ENCODE peak calls at places on chromosomes 2 and 18, in nine cellular contexts. X, G, I, Y, M, W, V, K and J are unnamed samples.

GRCh38 chr2:1024981-1025380 is 74.3 kb downstream of the SNTG2 start:
- DNase-seq in K (no peak), V (no peak), Y (peak), W (no peak), I (peak), G (no peak), M (no peak), X (no peak), J (no peak)

GRCh38 chr2:43225093-43225787 is 1.2 kb downstream of the ZFP36L2 start:
- DNase-seq in K (no peak), V (peak), X (peak), W (peak), I (peak), Y (peak), G (peak), M (peak), J (no peak)

GRCh38 chr2:36785179-36785795 is 88.8 kb downstream of the VIT start:
- DNase-seq in Y (peak), V (peak), I (peak), X (peak), W (peak), M (peak), G (peak), K (peak), J (no peak)

GRCh38 chr2:104853926-104854506 is at the start of gene POU3F3:
- DNase-seq in M (peak), K (no peak), G (peak), X (no peak), I (no peak), V (no peak), Y (peak), W (peak), J (no peak)

GRCh38 chr2:69980408-69980807 is 19.0 kb upstream of the ASPRV1 start:
- DNase-seq in M (no peak), G (no peak), I (peak), V (no peak), X (no peak), K (no peak), W (peak), Y (peak), J (no peak)

GRCh38 chr2:240250150-240250984 is 109.9 kb upstream of the OTOS start:
- DNase-seq in I (no peak), W (no peak), M (no peak), Y (no peak), V (no peak), X (peak), K (no peak), G (no peak), J (no peak)

GRCh38 chr2:11305958-11306357 is 38.5 kb downstream of the ROCK2 start:
- DNase-seq in Y (peak), V (no peak), K (no peak), X (no peak), M (no peak), W (peak), G (no peak), I (peak), J (no peak)

GRCh38 chr18:13612111-13612997 is 114.0 kb downstream of the FAM210A start:
- DNase-seq in I (no peak), K (no peak), X (peak), G (no peak), M (no peak), Y (no peak), V (no peak), W (no peak), J (no peak)

GRCh38 chr2:143231257-143231650 is 102.0 kb downstream of the ARHGAP15 start:
- DNase-seq in Y (no peak), W (no peak), I (no peak), M (no peak), X (no peak), G (no peak), V (no peak), K (no peak), J (no peak)

GRCh38 chr2:16632615-16633014 is 33.0 kb downstream of the CYRIA start:
- DNase-seq in I (no peak), M (no peak), G (no peak), K (no peak), V (no peak), X (no peak), W (no peak), Y (no peak), J (no peak)

GRCh38 chr2:38266382-38267051 is 110.6 kb downstream of the ATL2 start:
- DNase-seq in X (no peak), W (no peak), K (no peak), V (no peak), M (no peak), I (no peak), Y (no peak), G (no peak), J (no peak)

GRCh38 chr2:18077724-18078123 is 199.3 kb downstream of the KCNS3 start:
- DNase-seq in X (no peak), G (no peak), I (peak), W (peak), Y (peak), M (no peak), K (no peak), V (no peak), J (no peak)

GRCh38 chr18:9319333-9319732 is 15.2 kb upstream of the TWSG1 start:
- DNase-seq in Y (no peak), W (no peak), X (no peak), V (no peak), I (peak), M (no peak), G (no peak), K (no peak), J (no peak)

GRCh38 chr2:183079335-183079775 is 808 bp downstream of the DUSP19 start:
- DNase-seq in Y (peak), X (no peak), G (no peak), K (no peak), V (no peak), I (no peak), W (peak), M (peak), J (no peak)
- TF ChIP-seq CTCF in Y (no peak), X (no peak), G (no peak), K (no peak), V (no peak), I (no peak), W (no peak), M (no peak), J (no peak)

DNA sequence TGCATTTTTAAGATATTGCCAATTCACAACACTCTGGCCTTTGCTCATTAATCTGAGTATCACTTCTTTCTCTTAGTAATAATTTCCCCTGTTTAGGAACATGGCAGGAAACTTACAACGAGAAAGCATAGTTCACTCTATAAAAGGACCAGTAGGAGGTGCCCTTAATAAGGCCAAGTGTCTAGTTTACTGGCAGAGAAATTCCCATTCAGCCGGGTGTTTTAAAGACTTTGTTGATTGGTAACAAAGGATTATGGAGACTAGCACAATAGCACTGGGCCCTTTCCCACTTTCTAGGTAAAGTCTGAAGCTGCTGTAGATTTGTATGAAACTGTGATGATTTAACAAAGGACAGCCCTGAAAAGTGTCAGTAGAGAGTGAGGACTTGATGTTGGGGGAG is 3.1 kb downstream of the DCC start:
- DNase-seq in Y (no peak), W (no peak), K (no peak), I (peak), X (no peak), G (no peak), V (no peak), M (no peak), J (no peak)
- TF ChIP-seq CTCF in Y (no peak), W (no peak), K (no peak), I (no peak), X (no peak), G (no peak), V (peak), M (no peak), J (peak)

GRCh38 chr2:133434962-133435668 is 133.1 kb downstream of the NCKAP5 start:
- DNase-seq in I (peak), X (no peak), G (no peak), W (no peak), K (no peak), Y (peak), M (peak), V (no peak), J (no peak)
- TF ChIP-seq CTCF in I (no peak), X (no peak), G (no peak), W (no peak), K (no peak), Y (no peak), M (no peak), V (no peak), J (no peak)

DNA sequence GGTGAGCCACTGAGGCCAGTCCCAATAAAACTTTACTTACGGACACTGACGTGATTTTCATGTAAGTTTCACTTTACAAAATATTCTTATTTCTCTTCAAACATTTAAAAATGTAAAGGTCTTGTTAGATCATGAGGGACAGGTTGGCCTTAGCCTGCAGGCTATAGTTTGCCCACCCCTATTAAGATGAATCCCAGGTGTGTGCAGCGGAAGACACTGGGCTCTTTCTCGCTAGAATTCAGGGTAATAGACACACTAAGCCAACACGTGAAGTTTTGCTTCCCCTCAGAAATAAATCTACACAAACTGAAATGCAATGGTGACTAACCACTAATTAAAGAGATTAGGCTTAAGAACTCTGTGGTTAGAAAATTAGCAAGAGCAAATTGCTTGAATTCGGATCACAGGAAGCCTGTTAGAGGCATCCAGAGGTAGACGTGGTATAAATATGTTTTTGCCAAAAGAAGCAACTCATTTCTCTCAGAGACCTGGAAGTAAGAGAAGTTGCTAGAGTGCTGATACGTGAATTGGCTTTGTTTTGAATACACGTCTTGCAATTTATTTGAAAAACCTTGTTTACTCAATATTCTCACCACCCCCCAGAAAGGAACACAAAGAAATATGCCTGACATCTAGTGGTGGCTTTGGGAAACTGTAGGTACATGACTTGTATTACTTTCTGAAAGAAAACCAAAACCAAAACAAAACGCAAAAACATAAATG is 151.6 kb downstream of the DTNB start:
- DNase-seq in M (no peak), W (peak), G (peak), K (peak), Y (peak), I (peak), X (no peak), V (no peak), J (no peak)
- TF ChIP-seq CTCF in M (peak), W (peak), G (peak), K (peak), Y (peak), I (peak), X (peak), V (peak), J (peak)

GRCh38 chr2:205051417-205051816 is 506.1 kb downstream of the PARD3B start:
- DNase-seq in Y (peak), K (no peak), G (no peak), X (no peak), W (peak), V (no peak), M (no peak), I (no peak), J (no peak)
- TF ChIP-seq CTCF in Y (peak), K (peak), G (peak), X (no peak), W (peak), V (no peak), M (no peak), I (peak), J (peak)

DNA sequence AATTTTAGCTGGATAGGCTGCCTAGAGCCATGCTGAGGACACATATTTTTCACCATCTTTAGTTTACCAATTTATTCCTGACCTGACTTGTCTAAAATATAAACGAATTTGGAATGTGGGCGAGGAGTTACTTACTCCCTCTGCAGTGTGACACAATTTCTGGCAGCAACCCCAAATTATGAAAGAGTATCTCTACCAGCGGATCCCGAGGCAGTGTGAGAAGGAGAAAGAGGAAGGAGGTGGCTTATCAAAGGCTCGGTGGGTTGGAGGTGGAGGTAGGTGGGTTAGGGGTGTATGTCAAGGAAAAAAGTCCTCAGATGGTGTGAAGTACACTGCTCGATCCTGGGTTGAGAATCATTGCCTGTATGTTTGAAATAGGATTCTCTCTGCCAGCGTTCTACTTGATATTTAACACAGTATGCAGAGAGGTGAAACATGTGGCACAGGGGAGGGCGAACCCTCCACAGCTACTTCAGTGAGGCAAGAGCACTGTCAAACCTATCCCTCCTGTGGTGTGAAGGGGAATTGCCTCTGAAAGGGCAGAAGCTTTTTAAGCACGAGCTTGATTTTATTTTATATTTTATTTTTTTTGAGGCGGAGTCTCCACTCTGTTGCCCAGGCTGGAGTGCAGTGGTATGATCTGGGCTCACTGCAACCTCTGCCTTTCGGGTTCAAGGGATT is 76.0 kb downstream of the RFTN2 start:
- DNase-seq in I (peak), G (peak), Y (peak), W (peak), V (no peak), X (no peak), M (no peak), K (peak), J (no peak)
- TF ChIP-seq CTCF in I (peak), G (no peak), Y (peak), W (peak), V (peak), X (peak), M (no peak), K (peak), J (peak)

GRCh38 chr18:23208600-23208999 is 73.3 kb downstream of the CABLES1 start:
- DNase-seq in W (no peak), I (no peak), V (no peak), G (no peak), X (no peak), K (no peak), Y (no peak), M (no peak), J (no peak)
- TF ChIP-seq CTCF in W (no peak), I (no peak), V (no peak), G (no peak), X (no peak), K (no peak), Y (no peak), M (no peak), J (no peak)

GRCh38 chr18:67846422-67847098 is 330.0 kb upstream of the DSEL start:
- DNase-seq in W (no peak), M (no peak), X (no peak), G (no peak), I (no peak), V (no peak), K (no peak), Y (no peak), J (peak)

DNA sequence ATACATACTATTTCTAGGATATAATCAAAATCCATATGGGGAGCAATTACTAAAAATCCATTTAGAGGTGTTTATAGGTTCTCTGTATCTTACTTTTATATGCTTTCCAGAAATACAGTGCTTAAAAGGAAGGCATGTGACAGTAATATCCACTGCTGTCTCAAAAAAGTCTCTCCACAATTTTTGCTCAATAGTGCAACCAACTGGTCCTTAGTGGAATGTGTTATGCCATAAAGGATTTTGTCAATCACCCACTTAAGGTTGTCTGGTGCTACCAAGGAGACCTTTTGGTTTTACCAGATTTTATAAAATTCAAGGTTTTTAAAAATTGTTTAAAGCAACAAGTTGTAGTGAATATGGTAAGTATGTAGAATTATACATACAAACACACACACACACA is 328.5 kb upstream of the DSEL start:
- DNase-seq in X (no peak), K (no peak), Y (peak), W (no peak), V (no peak), M (no peak), G (no peak), I (no peak), J (no peak)
- TF ChIP-seq CTCF in X (no peak), K (no peak), Y (peak), W (peak), V (no peak), M (no peak), G (no peak), I (no peak), J (peak)